ENCODE peak calls at places on chromosomes 6 and 20, in seven cellular contexts. A is HepG2, K is GM12878, I is H1, O is HCT116, T is K562, C is SK-N-SH. E is an unnamed sample.

GRCh38 chr6:158069800-158070195 is 88.1 kb downstream of the SYNJ2 start:
- DNase-seq in O (no peak), K (no peak), C (no peak), A (no peak), I (no peak), T (no peak), E (no peak)

GRCh38 chr20:17953935-17954334 is 14.7 kb downstream of the SNX5 start:
- DNase-seq in C (no peak), K (no peak), O (no peak), T (no peak), A (no peak), I (no peak), E (no peak)

GRCh38 chr6:27811383-27811782 is 100.8 kb downstream of the OR2B2 start:
- DNase-seq in I (no peak), C (no peak), A (no peak), O (no peak), T (no peak), K (no peak), E (no peak)

GRCh38 chr20:23157741-23158140 is 71.6 kb upstream of the CD93 start:
- DNase-seq in O (no peak), C (no peak), K (no peak), A (no peak), I (no peak), T (no peak), E (no peak)

GRCh38 chr20:58907481-58908137 is 55.1 kb downstream of the GNAS start:
- DNase-seq in O (no peak), I (no peak), C (peak; percentile 64), T (peak; percentile 56), A (peak; percentile 50), K (peak; percentile 98), E (peak; percentile 83)

GRCh38 chr6:34536251-34536958 is 19.7 kb downstream of the SPDEF start:
- DNase-seq in A (no peak), O (no peak), K (no peak), C (no peak), I (no peak), T (no peak), E (peak; percentile 98)

GRCh38 chr6:48747040-48747439 is 636.0 kb upstream of the PTCHD4 start:
- DNase-seq in I (no peak), T (no peak), A (no peak), C (no peak), O (no peak), K (no peak), E (peak; percentile 37)

GRCh38 chr20:47770931-47771330 is 14.3 kb downstream of the SULF2 start:
- DNase-seq in T (no peak), C (no peak), O (no peak), K (no peak), A (no peak), I (no peak), E (peak; percentile 44)

GRCh38 chr6:122098091-122098769 is 301.2 kb upstream of the HSF2 start:
- DNase-seq in C (no peak), I (no peak), O (no peak), T (no peak), K (no peak), A (no peak), E (no peak)

GRCh38 chr6:2715737-2716136 is 35.0 kb downstream of the MYLK4 start:
- DNase-seq in A (no peak), T (no peak), C (no peak), O (no peak), I (no peak), K (no peak), E (no peak)

GRCh38 chr20:36277546-36277945 is 28.6 kb upstream of the DLGAP4 start:
- DNase-seq in I (no peak), A (no peak), K (no peak), C (no peak), T (no peak), O (no peak), E (no peak)

GRCh38 chr6:144778773-144779531 is 493.8 kb downstream of the UTRN start:
- DNase-seq in C (no peak), I (no peak), K (no peak), T (no peak), O (no peak), A (no peak), E (peak; percentile 22)

GRCh38 chr6:137723273-137724017 is 143.6 kb upstream of the TNFAIP3 start:
- DNase-seq in O (no peak), T (no peak), I (no peak), K (no peak), A (peak; percentile 99), C (no peak), E (no peak)

GRCh38 chr6:5292154-5292553 is 30.8 kb downstream of the FARS2 start:
- DNase-seq in O (no peak), I (no peak), C (no peak), A (no peak), T (no peak), K (no peak), E (no peak)

GRCh38 chr6:108117427-108118358 is 43.2 kb upstream of the OSTM1 start:
- DNase-seq in K (no peak), O (no peak), C (peak; percentile 74), I (no peak), A (no peak), T (no peak), E (no peak)

GRCh38 chr6:161349886-161350285 is 76.0 kb upstream of the AGPAT4 start:
- DNase-seq in C (no peak), O (no peak), K (no peak), A (no peak), I (no peak), T (no peak), E (no peak)

GRCh38 chr20:25220021-25220730 is 24.7 kb downstream of the ENTPD6 start:
- DNase-seq in O (no peak), K (no peak), C (peak; percentile 66), A (no peak), I (no peak), T (peak; percentile 25), E (no peak)

GRCh38 chr20:7742479-7742878 is 197.8 kb downstream of the HAO1 start:
- DNase-seq in I (no peak), A (no peak), O (no peak), C (no peak), T (no peak), K (no peak), E (no peak)

GRCh38 chr6:107493158-107494057 is 3.5 kb downstream of the SOBP start:
- DNase-seq in O (no peak), I (no peak), A (peak; percentile 98), K (no peak), C (no peak), T (no peak), E (no peak)

GRCh38 chr6:157218371-157219198 is 104.7 kb downstream of the TMEM242 start:
- DNase-seq in A (no peak), K (no peak), T (no peak), I (no peak), C (no peak), O (no peak), E (no peak)

GRCh38 chr6:1378224-1379025 is 11.0 kb upstream of the FOXF2 start:
- DNase-seq in O (no peak), T (no peak), I (no peak), K (no peak), A (no peak), C (no peak), E (no peak)

GRCh38 chr6:139984317-139984716 is 609.9 kb upstream of the CITED2 start:
- DNase-seq in K (no peak), T (no peak), C (no peak), A (no peak), I (no peak), O (no peak), E (no peak)

GRCh38 chr6:139985236-139985815 is 610.9 kb upstream of the CITED2 start:
- DNase-seq in C (no peak), K (no peak), T (no peak), I (no peak), O (no peak), A (no peak), E (no peak)

GRCh38 chr6:139982652-139983051 is 608.2 kb upstream of the CITED2 start:
- DNase-seq in T (no peak), I (no peak), O (no peak), K (no peak), A (no peak), C (peak; percentile 37), E (no peak)

GRCh38 chr6:139981810-139982550 is 607.5 kb upstream of the CITED2 start:
- DNase-seq in I (no peak), T (no peak), O (peak; percentile 24), K (no peak), C (no peak), A (no peak), E (no peak)

GRCh38 chr6:139983555-139984276 is 609.3 kb upstream of the CITED2 start:
- DNase-seq in I (no peak), K (no peak), C (no peak), O (no peak), T (no peak), A (no peak), E (no peak)
- TF ChIP-seq JUND in I (no peak), K (no peak), C (no peak), O (no peak), T (peak; percentile 6), A (no peak), E (no peak)

GRCh38 chr6:136052046-136052445 is 198.1 kb downstream of the MTFR2 start:
- DNase-seq in O (no peak), I (no peak), K (no peak), C (no peak), T (no peak), A (no peak), E (no peak)

GRCh38 chr6:136050475-136050874 is 199.0 kb downstream of the PDE7B start:
- DNase-seq in A (no peak), T (no peak), C (no peak), I (no peak), O (no peak), K (no peak), E (no peak)

GRCh38 chr6:136051140-136051775 is 198.9 kb downstream of the MTFR2 start:
- DNase-seq in O (no peak), I (no peak), C (no peak), T (no peak), A (no peak), K (no peak), E (no peak)
- TF ChIP-seq JUND in O (no peak), I (no peak), C (no peak), T (no peak), A (no peak), K (no peak), E (no peak)

DNA sequence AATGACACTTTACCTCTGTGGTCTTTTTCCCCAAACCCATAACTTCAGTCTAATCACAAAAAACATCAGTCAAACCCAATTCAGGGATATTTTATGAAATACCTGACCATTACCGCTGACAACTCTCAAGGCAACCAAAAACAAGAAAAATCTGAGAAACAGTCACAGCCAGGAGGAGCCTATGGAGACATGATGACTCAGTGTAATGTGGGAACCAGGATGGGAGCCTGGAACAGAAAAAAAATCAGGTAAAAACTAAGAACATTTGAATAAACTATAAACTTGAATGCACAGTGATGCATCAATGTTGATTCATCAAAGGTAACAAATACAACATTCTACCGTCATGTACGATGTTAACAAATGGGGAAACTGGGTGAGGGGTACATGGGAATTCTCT is 84.1 kb upstream of the TSHZ2 start:
- DNase-seq in T (no peak), I (no peak), A (no peak), O (no peak), K (no peak), C (no peak), E (no peak)
- TF ChIP-seq JUND in T (no peak), I (no peak), A (no peak), O (no peak), K (no peak), C (no peak), E (no peak)

DNA sequence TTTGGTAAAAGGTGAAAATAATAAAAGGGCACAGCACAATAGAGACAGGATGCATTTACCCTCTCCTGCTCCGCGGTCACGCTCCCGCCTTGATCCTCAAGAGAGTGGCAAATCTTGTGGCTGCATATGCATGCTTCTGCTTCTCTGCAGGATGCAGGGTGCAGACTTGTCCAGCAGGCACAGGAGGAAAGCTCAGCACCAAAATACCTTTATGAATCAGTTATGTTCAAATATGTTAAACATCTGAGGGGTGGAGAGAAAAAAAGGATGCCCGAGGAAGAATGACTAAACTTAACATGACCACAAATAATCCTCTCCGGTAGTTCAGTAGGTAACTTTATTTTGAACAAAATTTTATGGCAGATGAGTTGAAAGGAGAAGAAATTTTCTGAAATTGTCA is 366.1 kb upstream of the SOX4 start:
- DNase-seq in A (no peak), O (no peak), T (no peak), K (no peak), I (no peak), C (no peak), E (no peak)
- TF ChIP-seq JUND in A (no peak), O (no peak), T (no peak), K (no peak), I (no peak), C (no peak), E (no peak)

E was measured in T47D.